ENCODE peak calls at places on chromosomes 1 and 21, in five cellular contexts. O is astrocyte of the spinal cord, V is activated B cell treated with CpG ODN at 0.5 μM for 24 hours, Z is fibroblast of mammary gland, M is mesothelial cell of epicardium. I is an unnamed sample.

GRCh38 chr1:166165661-166166399 is 971 bp downstream of the FAM78B start:
- DNase-seq in O (peak), V (peak), Z (peak), M (no peak), I (no peak)

GRCh38 chr1:147214842-147215539 is 10.1 kb downstream of the FMO5 start:
- DNase-seq in O (no peak), V (no peak), Z (no peak), M (no peak), I (no peak)

GRCh38 chr1:2237773-2238172 is 9.7 kb downstream of the SKI start:
- DNase-seq in O (no peak), V (no peak), Z (peak), M (no peak), I (peak)

GRCh38 chr1:35888255-35888654 is 5.2 kb downstream of the AGO1 start:
- DNase-seq in O (no peak), V (no peak), Z (no peak), M (no peak), I (no peak)

GRCh38 chr1:229716064-229716463 is 90.0 kb downstream of the URB2 start:
- DNase-seq in O (peak), V (no peak), Z (no peak), M (no peak), I (no peak)

GRCh38 chr1:232038704-232039103 is 412.1 kb downstream of the DISC1 start:
- DNase-seq in O (peak), V (no peak), Z (no peak), M (no peak), I (no peak)

GRCh38 chr1:60223370-60223652 is 149.7 kb upstream of the C1orf87 start:
- DNase-seq in O (no peak), V (no peak), Z (no peak), M (no peak), I (no peak)

GRCh38 chr1:201001962-201002361 is 21.6 kb downstream of the KIF21B start:
- DNase-seq in O (no peak), V (no peak), Z (no peak), M (no peak), I (no peak)

GRCh38 chr1:42937141-42937696 is 21.4 kb downstream of the SLC2A1 start:
- DNase-seq in O (no peak), V (peak), Z (peak), M (no peak), I (peak)

GRCh38 chr1:212700597-212700891 is 904 bp upstream of the BATF3 start:
- DNase-seq in O (no peak), V (no peak), Z (no peak), M (no peak), I (no peak)

GRCh38 chr1:226987179-226987536 is 47.1 kb downstream of the COQ8A start:
- DNase-seq in O (no peak), V (no peak), Z (no peak), M (no peak), I (no peak)

GRCh38 chr1:38140025-38140487 is 93.5 kb upstream of the POU3F1 start:
- DNase-seq in O (no peak), V (no peak), Z (no peak), M (no peak), I (no peak)

GRCh38 chr21:29825936-29826335 is 113.9 kb downstream of the GRIK1 start:
- DNase-seq in O (no peak), V (no peak), Z (peak), M (no peak), I (no peak)

GRCh38 chr1:39670689-39671088 is 1.2 kb downstream of the NT5C1A start:
- DNase-seq in O (no peak), V (no peak), Z (no peak), M (no peak), I (no peak)

GRCh38 chr1:39673215-39673614 is 1.3 kb upstream of the NT5C1A start:
- DNase-seq in O (no peak), V (no peak), Z (no peak), M (no peak), I (no peak)

GRCh38 chr1:39671433-39671792 is 494 bp downstream of the NT5C1A start:
- DNase-seq in O (no peak), V (no peak), Z (no peak), M (no peak), I (no peak)

GRCh38 chr1:39671793-39672550 is at the start of gene NT5C1A:
- DNase-seq in O (no peak), V (no peak), Z (no peak), M (no peak), I (no peak)

GRCh38 chr1:39672551-39672947 is 642 bp upstream of the NT5C1A start:
- DNase-seq in O (no peak), V (no peak), Z (no peak), M (no peak), I (no peak)
- TF ChIP-seq CTCF in O (peak), V (no peak), Z (peak), M (peak), I (peak)

GRCh38 chr1:173210273-173210672 is 3.1 kb upstream of the TNFSF4 start:
- DNase-seq in O (no peak), V (no peak), Z (no peak), M (no peak), I (no peak)

GRCh38 chr1:173208868-173209267 is 1.7 kb upstream of the TNFSF4 start:
- DNase-seq in O (no peak), V (no peak), Z (no peak), M (no peak), I (no peak)

GRCh38 chr1:173212952-173213491 is 5.9 kb upstream of the TNFSF4 start:
- DNase-seq in O (no peak), V (no peak), Z (no peak), M (no peak), I (no peak)

GRCh38 chr1:173210716-173211231 is 3.6 kb upstream of the TNFSF4 start:
- DNase-seq in O (no peak), V (no peak), Z (no peak), M (no peak), I (no peak)

DNA sequence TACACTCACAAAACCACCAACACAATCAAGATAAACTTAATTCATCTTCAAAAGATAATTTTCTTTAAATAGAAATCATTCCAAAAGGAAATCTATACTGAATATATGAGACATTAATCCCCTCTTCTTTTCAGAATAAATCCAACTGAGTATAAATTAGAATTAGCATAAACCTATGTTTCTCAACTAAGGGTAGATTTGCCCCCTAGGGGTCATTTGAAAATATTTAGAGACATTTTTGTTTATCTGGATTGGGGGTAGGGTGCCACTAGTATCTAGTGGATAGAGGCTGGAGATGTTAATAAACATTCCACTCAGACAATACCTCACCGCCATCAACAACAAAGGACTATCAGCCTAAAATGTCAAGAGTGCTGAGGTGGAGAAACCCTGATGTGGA is 6.5 kb upstream of the TNFSF4 start:
- DNase-seq in O (no peak), V (no peak), Z (no peak), M (no peak), I (no peak)
- TF ChIP-seq CTCF in O (no peak), V (no peak), Z (no peak), M (peak), I (no peak)

GRCh38 chr1:156104861-156105546 is 9.5 kb upstream of the LMNA start:
- DNase-seq in O (no peak), V (no peak), Z (peak), M (no peak), I (no peak)
- TF ChIP-seq CTCF in O (no peak), V (no peak), Z (no peak), M (no peak), I (no peak)

GRCh38 chr1:239999170-239999569 is 92.5 kb upstream of the FMN2 start:
- DNase-seq in O (no peak), V (no peak), Z (no peak), M (no peak), I (no peak)

GRCh38 chr1:239997160-239997514 is 94.5 kb upstream of the FMN2 start:
- DNase-seq in O (no peak), V (no peak), Z (no peak), M (no peak), I (no peak)

GRCh38 chr1:239998312-239998649 is 93.4 kb upstream of the FMN2 start:
- DNase-seq in O (no peak), V (no peak), Z (no peak), M (no peak), I (no peak)

GRCh38 chr1:239995281-239995680 is 96.4 kb upstream of the FMN2 start:
- DNase-seq in O (no peak), V (no peak), Z (no peak), M (no peak), I (no peak)

DNA sequence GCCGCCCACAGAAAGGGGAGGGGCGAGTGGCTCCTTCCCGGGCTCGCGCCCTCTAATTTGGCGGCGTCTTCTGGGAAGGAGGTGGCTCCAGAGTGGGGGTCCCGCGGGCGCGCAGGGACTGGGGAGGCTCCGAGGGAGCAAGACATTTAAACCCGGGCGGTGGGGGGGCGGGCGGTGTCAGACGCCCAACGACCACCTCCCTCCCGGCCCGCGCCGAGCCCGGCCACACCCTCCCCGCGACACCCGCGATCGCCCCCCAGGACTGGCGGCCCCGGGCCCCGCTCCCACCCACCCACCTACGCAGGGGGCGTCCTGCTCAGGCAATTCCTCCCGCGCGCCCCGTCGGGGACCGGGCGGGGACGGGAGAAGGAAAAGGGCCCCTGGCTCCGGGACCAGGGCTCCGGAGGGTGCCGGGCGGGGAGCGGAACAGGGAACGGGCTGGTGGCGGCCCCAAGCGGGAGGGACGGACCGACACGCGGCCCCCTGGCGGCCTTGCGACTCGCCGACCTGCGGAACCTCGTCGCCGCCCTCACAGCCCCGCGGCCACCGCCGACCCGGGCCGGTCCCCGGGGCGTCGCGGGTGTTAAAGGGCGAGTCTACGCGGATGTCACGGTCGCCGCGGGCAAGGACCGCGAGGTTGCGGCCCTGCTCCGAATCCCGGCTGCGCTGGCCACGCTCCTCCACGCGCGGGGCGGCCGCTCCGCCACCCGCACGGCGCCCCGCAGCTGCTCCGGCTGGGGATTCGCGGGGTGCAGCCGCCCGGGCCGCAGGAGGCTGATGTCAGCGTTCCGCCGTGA is 94.0 kb upstream of the FMN2 start:
- DNase-seq in O (no peak), V (no peak), Z (no peak), M (no peak), I (no peak)
- TF ChIP-seq CTCF in O (peak), V (no peak), Z (no peak), M (peak), I (peak)

I was measured in CD14-positive monocyte.